ENCODE peak calls at places on chromosomes 4 and X, in ten cellular contexts. L is substantia nigra, F is GM06990, B is NCI-H345, C is ELF-1, R is GM23338, U is EL, I is HFF-Myc, W is mesothelial cell of epicardium, Z is GM03348. E is an unnamed sample.

GRCh38 chr4:108314900-108315589 is 146.3 kb upstream of the LEF1 start:
- DNase-seq in L (no peak), C (no peak), R (no peak), F (no peak), B (no peak), I (no peak), Z (no peak), U (no peak), W (no peak), E (no peak)

GRCh38 chr4:55781809-55782208 is 37.8 kb upstream of the EXOC1L start:
- DNase-seq in R (no peak), B (no peak), Z (no peak), L (no peak), F (no peak), I (no peak), C (no peak), W (no peak), U (no peak), E (no peak)

GRCh38 chr4:11261066-11261850 is 167.4 kb downstream of the HS3ST1 start:
- DNase-seq in B (no peak), I (no peak), U (no peak), W (no peak), L (no peak), F (no peak), R (no peak), Z (no peak), C (no peak), E (no peak)

GRCh38 chr4:86856896-86857295 is 7.7 kb upstream of the SLC10A6 start:
- DNase-seq in U (peak; percentile 31), F (no peak), B (no peak), C (no peak), R (no peak), L (no peak), I (no peak), W (no peak), Z (no peak), E (peak; percentile 44)

GRCh38 chrX:118847676-118848075 is 24.1 kb downstream of the ZCCHC12 start:
- DNase-seq in L (no peak), I (peak; percentile 6), W (no peak), U (peak; percentile 32), B (peak; percentile 65), F (no peak), C (peak; percentile 22), R (peak; percentile 75), Z (peak; percentile 60), E (peak; percentile 5)

GRCh38 chr4:26815686-26816085 is 45.0 kb upstream of the STIM2 start:
- DNase-seq in I (no peak), F (no peak), L (no peak), B (no peak), W (no peak), Z (no peak), C (peak; percentile 8), R (no peak), U (no peak), E (no peak)

GRCh38 chr4:114867291-114867690 is 246.1 kb downstream of the NDST4 start:
- DNase-seq in U (no peak), Z (no peak), R (no peak), L (no peak), B (no peak), W (no peak), C (no peak), F (no peak), I (no peak), E (no peak)

GRCh38 chr4:44046491-44046890 is 402.1 kb downstream of the KCTD8 start:
- DNase-seq in U (no peak), Z (no peak), I (no peak), R (no peak), L (no peak), W (no peak), F (no peak), B (no peak), C (no peak), E (no peak)

GRCh38 chr4:48112017-48112667 is 21.9 kb downstream of the TXK start:
- DNase-seq in B (no peak), C (no peak), F (no peak), U (peak; percentile 43), W (no peak), I (no peak), R (peak; percentile 36), L (no peak), Z (no peak), E (peak; percentile 2)

GRCh38 chrX:31227250-31227649 is 155.4 kb upstream of the FTHL17 start:
- DNase-seq in Z (peak; percentile 40), R (no peak), B (no peak), W (no peak), F (no peak), C (no peak), I (no peak), U (peak; percentile 60), L (no peak), E (peak; percentile 2)

GRCh38 chrX:38664285-38664684 is 102.9 kb downstream of the TSPAN7 start:
- DNase-seq in B (peak; percentile 7), I (no peak), F (no peak), C (peak; percentile 55), Z (peak; percentile 35), W (no peak), L (no peak), R (peak; percentile 49), U (peak; percentile 7), E (peak; percentile 36)

GRCh38 chr4:142583708-142584107 is 262.4 kb downstream of the INPP4B start:
- DNase-seq in W (no peak), U (no peak), C (no peak), L (no peak), I (no peak), B (no peak), Z (no peak), R (no peak), F (no peak), E (no peak)

GRCh38 chr4:86218721-86219481 is 141.0 kb downstream of the MAPK10 start:
- DNase-seq in C (no peak), I (no peak), Z (peak; percentile 11), F (no peak), U (peak; percentile 35), L (no peak), W (no peak), R (no peak), B (peak; percentile 21), E (peak; percentile 48)

GRCh38 chr4:89397464-89397863 is 89.9 kb upstream of the GPRIN3 start:
- DNase-seq in B (no peak), W (no peak), Z (no peak), R (no peak), C (no peak), I (no peak), F (no peak), U (no peak), L (no peak), E (peak; percentile 16)

GRCh38 chrX:111088628-111089027 is 7.4 kb upstream of the PAK3 start:
- DNase-seq in U (no peak), Z (no peak), I (no peak), F (no peak), W (no peak), L (no peak), B (no peak), R (no peak), C (no peak), E (no peak)

GRCh38 chrX:46838974-46839480 is 2.2 kb downstream of the RP2 start:
- DNase-seq in F (no peak), W (no peak), U (peak; percentile 56), C (no peak), I (no peak), Z (peak; percentile 5), L (no peak), R (no peak), B (no peak), E (no peak)

GRCh38 chrX:9340619-9341304 is 124.1 kb upstream of the TBL1X start:
- DNase-seq in L (peak; percentile 5), U (peak; percentile 31), I (no peak), C (peak; percentile 67), R (peak; percentile 27), B (no peak), Z (peak; percentile 52), F (no peak), W (no peak), E (peak; percentile 66)

GRCh38 chr4:1419708-1420107 is 13.5 kb upstream of the NKX1-1 start:
- DNase-seq in L (no peak), Z (no peak), B (no peak), C (no peak), W (no peak), R (no peak), U (no peak), F (no peak), I (no peak), E (no peak)

GRCh38 chrX:71195959-71196727 is 26.9 kb upstream of the GJB1 start:
- DNase-seq in U (no peak), C (peak; percentile 42), B (no peak), F (no peak), W (no peak), I (no peak), L (no peak), R (peak; percentile 41), Z (no peak), E (no peak)

GRCh38 chrX:151754641-151755215 is 20.2 kb downstream of the CNGA2 start:
- DNase-seq in Z (no peak), F (no peak), R (no peak), W (no peak), I (no peak), C (no peak), U (no peak), B (no peak), L (no peak), E (no peak)

GRCh38 chr4:4672397-4672796 is 130.5 kb upstream of the STX18 start:
- DNase-seq in U (no peak), W (no peak), L (no peak), C (no peak), B (no peak), I (no peak), F (no peak), R (no peak), Z (no peak), E (peak; percentile 26)

E was measured in fibroblast of gingiva.